ENCODE peak calls at places on chromosomes 7 and 10, in ten cellular contexts. U, N, T, Y, V, R, I, X, Q and A are unnamed samples.
A peak's percentile ranks its signal among the peaks of the same experiment; 100 is the strongest.

GRCh38 chr10:77290528-77291155 is 347.0 kb downstream of the KCNMA1 start:
- DNase-seq in U (no peak), Y (no peak), R (no peak), X (no peak), V (no peak), I (no peak), N (no peak), T (peak; percentile 17), Q (no peak), A (no peak)

GRCh38 chr10:84845628-84846261 is 517.4 kb downstream of the CCSER2 start:
- DNase-seq in V (no peak), R (no peak), X (no peak), I (no peak), Q (no peak), U (no peak), Y (no peak), T (no peak), N (no peak), A (no peak)

GRCh38 chr7:155844526-155844925 is 32.3 kb upstream of the SHH start:
- DNase-seq in Q (peak; percentile 38), U (no peak), Y (no peak), X (peak; percentile 69), N (peak; percentile 52), I (no peak), V (no peak), T (peak; percentile 45), R (no peak), A (no peak)

GRCh38 chr10:120715214-120715613 is 135.9 kb upstream of the WDR11 start:
- DNase-seq in V (no peak), Y (no peak), N (no peak), R (no peak), X (no peak), T (no peak), U (no peak), I (no peak), Q (no peak), A (no peak)

GRCh38 chr7:96034940-96035727 is 262.8 kb downstream of the DYNC1I1 start:
- DNase-seq in V (no peak), U (peak; percentile 4), R (no peak), T (no peak), Q (no peak), X (no peak), I (no peak), N (no peak), Y (no peak), A (no peak)

GRCh38 chr7:84479059-84479458 is 284.5 kb upstream of the SEMA3A start:
- DNase-seq in U (no peak), Q (no peak), T (no peak), I (no peak), X (no peak), Y (no peak), R (no peak), N (no peak), V (no peak), A (no peak)

GRCh38 chr7:44398953-44399574 is 73.7 kb upstream of the CAMK2B start:
- DNase-seq in N (no peak), R (no peak), Y (no peak), I (peak; percentile 72), T (no peak), V (no peak), X (no peak), U (no peak), Q (no peak), A (no peak)

GRCh38 chr7:29780346-29780745 is 26.0 kb upstream of the WIPF3 start:
- DNase-seq in X (no peak), Y (no peak), I (no peak), N (no peak), V (no peak), U (no peak), T (no peak), Q (no peak), R (no peak), A (no peak)

GRCh38 chr7:6310594-6310993 is 38.2 kb upstream of the CYTH3 start:
- DNase-seq in Y (no peak), U (no peak), I (no peak), R (no peak), T (no peak), X (no peak), N (no peak), V (no peak), Q (no peak), A (no peak)

GRCh38 chr7:114916261-114916892 is 5.5 kb upstream of the MDFIC start:
- DNase-seq in I (no peak), X (no peak), T (no peak), Y (no peak), R (no peak), V (no peak), Q (no peak), N (no peak), U (no peak), A (no peak)
- TF ChIP-seq POLR2AphosphoS5 in I (no peak), X (no peak), T (no peak), Y (no peak), R (no peak), V (no peak), Q (no peak), N (no peak), U (no peak), A (peak; percentile 83)

GRCh38 chr7:24595671-24596418 is 22.6 kb downstream of the PALS2 start:
- DNase-seq in Q (no peak), N (no peak), T (no peak), U (no peak), R (no peak), X (no peak), V (no peak), Y (no peak), I (no peak), A (no peak)

GRCh38 chr7:24587853-24588252 is 14.6 kb downstream of the PALS2 start:
- DNase-seq in N (no peak), V (no peak), X (no peak), R (no peak), I (no peak), Q (no peak), Y (peak; percentile 8), T (no peak), U (no peak), A (no peak)

GRCh38 chr7:24597014-24597413 is 23.8 kb downstream of the PALS2 start:
- DNase-seq in I (no peak), T (no peak), N (no peak), X (no peak), Q (no peak), Y (no peak), R (no peak), V (no peak), U (no peak), A (no peak)

DNA sequence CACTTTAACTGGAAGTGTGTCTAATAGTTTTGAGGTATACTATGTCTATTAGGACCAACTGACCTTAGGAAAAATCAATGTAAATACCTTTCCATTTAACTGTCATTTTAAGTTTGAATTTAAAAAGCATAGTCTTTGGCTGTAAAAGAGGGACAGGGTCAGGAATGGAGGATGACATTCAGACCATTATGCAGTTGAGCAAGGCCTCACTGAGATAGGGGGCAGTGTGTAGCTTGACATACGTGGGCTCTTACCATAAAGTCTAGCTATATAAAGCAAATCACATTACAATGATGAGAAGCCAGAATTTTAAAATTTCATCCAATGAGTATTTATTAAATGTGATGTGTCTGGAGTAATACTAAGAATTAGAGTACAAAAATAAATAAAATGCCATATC is 17.9 kb downstream of the PALS2 start:
- DNase-seq in N (no peak), U (no peak), X (no peak), I (no peak), V (no peak), Y (no peak), T (no peak), Q (no peak), R (no peak), A (no peak)
- TF ChIP-seq POLR2A in N (no peak), U (no peak), X (no peak), I (no peak), V (no peak), Y (no peak), T (no peak), Q (no peak), R (no peak), A (peak; percentile 21)

GRCh38 chr10:78523453-78523852 is 489.8 kb downstream of the RPS24 start:
- DNase-seq in U (no peak), Q (no peak), V (no peak), Y (no peak), N (no peak), T (no peak), X (no peak), R (no peak), I (no peak), A (no peak)
- TF ChIP-seq POLR2AphosphoS5 in U (no peak), Q (no peak), V (no peak), Y (no peak), N (no peak), T (no peak), X (no peak), R (no peak), I (no peak), A (no peak)

GRCh38 chr7:130941322-130942210 is 207.6 kb upstream of the KLF14 start:
- DNase-seq in N (peak; percentile 83), I (no peak), Y (peak; percentile 55), V (peak; percentile 72), Q (peak; percentile 63), U (peak; percentile 68), R (peak; percentile 67), T (no peak), X (no peak), A (no peak)

GRCh38 chr7:130940907-130941306 is 206.9 kb upstream of the KLF14 start:
- DNase-seq in I (no peak), Y (no peak), N (peak; percentile 54), R (no peak), Q (no peak), X (no peak), V (no peak), T (no peak), U (no peak), A (no peak)

GRCh38 chr7:130943981-130944380 is 210.0 kb upstream of the KLF14 start:
- DNase-seq in Q (no peak), I (no peak), X (no peak), N (no peak), T (no peak), U (no peak), V (no peak), R (no peak), Y (no peak), A (no peak)

GRCh38 chr7:130943336-130943901 is 209.4 kb upstream of the KLF14 start:
- DNase-seq in T (no peak), X (no peak), U (no peak), Q (no peak), I (no peak), V (no peak), R (no peak), Y (peak; percentile 75), N (no peak), A (no peak)

DNA sequence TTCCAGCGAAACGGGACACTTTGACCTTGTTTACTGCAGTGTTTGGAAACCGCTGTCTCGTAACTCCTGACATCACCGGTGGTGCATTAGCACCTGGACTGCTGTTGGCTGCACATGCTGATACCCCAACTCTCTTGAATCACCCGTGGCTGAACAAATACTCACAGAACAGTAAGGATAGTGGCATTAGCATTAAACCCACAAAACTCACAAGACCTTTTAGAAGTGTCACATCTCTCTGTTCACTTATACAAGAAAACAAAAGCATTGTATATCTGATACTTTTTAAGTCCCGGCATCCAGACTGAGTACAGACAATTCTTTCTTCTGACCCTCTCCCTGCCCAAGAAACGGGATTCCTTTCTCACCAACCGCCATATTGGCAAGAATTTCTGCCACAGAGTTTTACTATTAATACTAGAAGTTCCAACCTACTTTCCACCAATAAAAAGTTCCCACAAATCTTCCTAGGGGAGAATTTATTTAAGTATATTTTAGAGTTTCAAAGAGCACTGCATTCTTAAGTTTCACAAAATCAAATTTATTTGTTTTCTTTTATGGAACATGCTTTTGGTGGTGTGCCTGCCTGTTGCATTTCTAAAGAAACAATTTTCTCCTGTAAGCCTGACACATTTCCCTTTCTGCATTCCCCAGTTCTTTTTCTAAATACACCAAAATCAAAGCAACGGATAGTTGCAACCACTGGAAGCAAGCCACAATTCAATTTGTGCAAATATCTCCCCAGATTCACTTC is 208.4 kb upstream of the KLF14 start:
- DNase-seq in V (peak; percentile 69), U (peak; percentile 55), T (no peak), I (no peak), X (no peak), R (peak; percentile 48), Y (peak; percentile 31), Q (no peak), N (no peak), A (no peak)
- TF ChIP-seq POLR2A in V (peak; percentile 37), U (peak; percentile 33), T (no peak), I (no peak), X (peak; percentile 45), R (no peak), Y (no peak), Q (peak; percentile 53), N (no peak), A (no peak)